ENCODE peak calls at places on chromosome 19, in six cellular contexts. One of them, this sample, is unnamed.

GRCh38 chr19:11446652-11447301 is 11.3 kb downstream of the PRKCSH start:
- DNase-seq in GM12878: no peak
- DNase-seq in K562: peak; percentile 84
- DNase-seq in HepG2: no peak
- DNase-seq in A549: peak; percentile 40
- DNase-seq in NB4: peak; percentile 58
- DNase-seq in this sample: peak; percentile 21

GRCh38 chr19:38031423-38031770 is 124.4 kb downstream of the SIPA1L3 start:
- DNase-seq in GM12878: no peak
- DNase-seq in NB4: no peak
- DNase-seq in HepG2: no peak
- DNase-seq in K562: no peak
- DNase-seq in A549: peak; percentile 47
- DNase-seq in this sample: peak; percentile 63

GRCh38 chr19:16467581-16467980 is 4.2 kb downstream of the EPS15L1 start:
- DNase-seq in NB4: no peak
- DNase-seq in K562: no peak
- DNase-seq in HepG2: no peak
- DNase-seq in A549: no peak
- DNase-seq in GM12878: no peak
- DNase-seq in this sample: no peak

GRCh38 chr19:10797541-10798256 is 38.3 kb downstream of the TMED1 start:
- DNase-seq in HepG2: no peak
- DNase-seq in GM12878: peak; percentile 74
- DNase-seq in A549: no peak
- DNase-seq in K562: no peak
- DNase-seq in NB4: peak; percentile 20
- DNase-seq in this sample: peak; percentile 48

GRCh38 chr19:4504874-4505569 is 13.3 kb downstream of the PLIN4 start:
- DNase-seq in A549: no peak
- DNase-seq in GM12878: no peak
- DNase-seq in HepG2: no peak
- DNase-seq in K562: no peak
- DNase-seq in NB4: peak; percentile 48
- DNase-seq in this sample: no peak

GRCh38 chr19:21568816-21569496 is 63.6 kb downstream of the ZNF429 start:
- DNase-seq in A549: no peak
- DNase-seq in GM12878: no peak
- DNase-seq in NB4: peak; percentile 89
- DNase-seq in K562: no peak
- DNase-seq in HepG2: no peak
- DNase-seq in this sample: no peak

GRCh38 chr19:40803857-40804782 is 5.1 kb downstream of the EGLN2 start:
- DNase-seq in HepG2: peak; percentile 52
- DNase-seq in NB4: peak; percentile 34
- DNase-seq in A549: no peak
- DNase-seq in GM12878: peak; percentile 57
- DNase-seq in K562: peak; percentile 30
- DNase-seq in this sample: no peak

GRCh38 chr19:14449321-14449720 is 16.2 kb downstream of the PKN1 start:
- DNase-seq in GM12878: no peak
- DNase-seq in HepG2: no peak
- DNase-seq in NB4: no peak
- DNase-seq in A549: no peak
- DNase-seq in K562: no peak
- DNase-seq in this sample: no peak

GRCh38 chr19:53131085-53131484 is 1.6 kb downstream of the ZNF415 start:
- DNase-seq in GM12878: no peak
- DNase-seq in NB4: no peak
- DNase-seq in K562: no peak
- DNase-seq in HepG2: no peak
- DNase-seq in A549: no peak
- DNase-seq in this sample: no peak

GRCh38 chr19:27822336-27822735 is 1390.6 kb downstream of the UQCRFS1 start:
- DNase-seq in GM12878: no peak
- DNase-seq in A549: no peak
- DNase-seq in NB4: no peak
- DNase-seq in K562: no peak
- DNase-seq in HepG2: no peak
- DNase-seq in this sample: no peak

GRCh38 chr19:30781047-30781446 is 408.9 kb downstream of the ZNF536 start:
- DNase-seq in K562: no peak
- DNase-seq in A549: no peak
- DNase-seq in GM12878: no peak
- DNase-seq in NB4: no peak
- DNase-seq in HepG2: no peak
- DNase-seq in this sample: no peak

DNA sequence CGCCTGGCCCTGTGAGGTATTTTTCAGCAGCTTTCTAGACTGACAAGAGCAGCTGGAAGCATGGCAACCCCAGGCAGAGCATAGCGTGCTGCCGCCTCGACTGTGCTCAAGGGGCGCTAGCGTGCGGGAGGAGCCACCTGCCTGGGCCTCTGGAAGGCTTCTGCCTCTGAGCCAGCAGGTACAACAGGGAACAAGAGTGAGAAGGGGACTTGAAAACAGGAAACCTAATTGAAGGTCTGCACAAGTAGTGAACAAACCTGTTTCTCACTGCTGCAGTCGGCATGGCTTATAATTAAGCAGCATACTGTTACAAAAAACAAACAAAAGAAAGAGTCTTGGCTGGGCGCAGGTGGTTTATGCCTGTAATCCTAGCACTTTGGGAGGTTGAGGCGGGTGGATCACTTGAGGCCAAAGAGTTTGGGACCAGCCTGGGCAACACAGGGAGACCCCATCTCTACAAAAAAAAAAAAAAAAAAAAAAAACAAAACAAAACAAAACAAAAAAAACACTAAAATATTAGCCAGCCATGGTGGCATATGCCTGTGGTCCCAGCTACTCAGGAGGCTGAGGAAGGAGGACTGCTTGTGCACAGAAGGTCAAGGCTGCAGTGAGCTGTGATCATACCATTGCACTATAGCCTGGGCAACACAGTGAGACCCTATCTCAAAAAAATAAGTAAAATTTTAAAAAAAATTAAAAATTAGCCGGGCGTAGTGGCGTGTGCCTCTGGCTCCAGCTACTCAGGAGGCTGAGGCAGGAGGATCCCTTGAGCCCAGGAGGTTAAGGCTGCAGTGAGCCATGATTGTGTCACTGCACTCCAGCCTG is 12.6 kb upstream of the GARRE1 start:
- DNase-seq in K562: peak; percentile 60
- DNase-seq in GM12878: no peak
- DNase-seq in A549: peak; percentile 76
- DNase-seq in NB4: peak; percentile 15
- DNase-seq in HepG2: peak; percentile 53
- DNase-seq in this sample: no peak
- TF ChIP-seq MYC in K562: no peak
- TF ChIP-seq MYC in GM12878: no peak
- TF ChIP-seq MYC in A549: no peak
- TF ChIP-seq MYC in NB4: no peak
- TF ChIP-seq MYC in HepG2: peak; percentile 60
- TF ChIP-seq MYC in this sample: no peak

DNA sequence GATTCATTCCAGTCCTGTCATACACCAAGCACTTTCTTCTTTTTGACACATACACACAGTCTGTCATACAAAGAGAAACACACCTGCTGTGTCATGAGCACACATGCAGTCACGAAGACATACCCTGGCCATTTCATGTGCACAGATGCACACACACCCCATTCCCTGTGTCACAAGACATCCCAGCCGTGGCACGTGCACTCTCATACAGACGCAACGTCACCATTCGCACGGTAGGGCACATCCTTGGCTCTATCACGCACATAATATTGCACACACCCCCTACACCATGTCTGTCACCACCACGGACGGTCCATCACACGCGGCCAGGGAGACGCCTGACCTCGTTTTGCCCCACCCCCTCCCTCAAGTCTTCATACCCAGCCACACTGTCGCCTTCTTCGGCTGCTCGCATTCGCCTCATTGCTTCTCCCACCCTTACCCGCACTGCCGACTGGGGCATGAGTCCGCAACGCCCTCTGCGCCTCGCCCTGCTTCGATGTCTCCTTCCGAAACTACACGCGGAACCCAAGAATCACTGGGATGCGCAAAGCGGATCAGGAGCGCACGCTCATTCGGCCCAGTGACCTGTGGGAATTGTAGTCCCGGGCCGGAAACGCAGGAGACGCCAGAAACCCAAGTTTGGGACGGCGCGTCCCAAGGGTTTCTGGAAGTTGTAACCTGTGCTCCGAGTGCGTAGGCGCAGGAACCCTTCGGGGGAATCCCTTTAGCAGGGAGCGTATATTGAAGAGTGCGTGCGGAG is 6.8 kb upstream of the ZNF283 start:
- DNase-seq in GM12878: no peak
- DNase-seq in K562: no peak
- DNase-seq in A549: peak; percentile 53
- DNase-seq in HepG2: no peak
- DNase-seq in NB4: no peak
- DNase-seq in this sample: peak; percentile 20
- TF ChIP-seq MAX in GM12878: no peak
- TF ChIP-seq MAX in K562: no peak
- TF ChIP-seq MAX in A549: peak; percentile 84
- TF ChIP-seq MAX in HepG2: no peak
- TF ChIP-seq MAX in NB4: no peak
- TF ChIP-seq MAX in this sample: no peak

GRCh38 chr19:13282486-13283065 is 132.4 kb downstream of the IER2 start:
- DNase-seq in A549: no peak
- DNase-seq in K562: no peak
- DNase-seq in GM12878: no peak
- DNase-seq in HepG2: no peak
- DNase-seq in NB4: no peak
- DNase-seq in this sample: no peak

GRCh38 chr19:13281567-13282291 is 131.5 kb downstream of the IER2 start:
- DNase-seq in A549: no peak
- DNase-seq in K562: no peak
- DNase-seq in GM12878: no peak
- DNase-seq in NB4: no peak
- DNase-seq in HepG2: no peak
- DNase-seq in this sample: no peak

GRCh38 chr19:13275016-13275722 is 125.0 kb downstream of the IER2 start:
- DNase-seq in A549: no peak
- DNase-seq in NB4: peak; percentile 83
- DNase-seq in GM12878: no peak
- DNase-seq in HepG2: no peak
- DNase-seq in K562: no peak
- DNase-seq in this sample: no peak

DNA sequence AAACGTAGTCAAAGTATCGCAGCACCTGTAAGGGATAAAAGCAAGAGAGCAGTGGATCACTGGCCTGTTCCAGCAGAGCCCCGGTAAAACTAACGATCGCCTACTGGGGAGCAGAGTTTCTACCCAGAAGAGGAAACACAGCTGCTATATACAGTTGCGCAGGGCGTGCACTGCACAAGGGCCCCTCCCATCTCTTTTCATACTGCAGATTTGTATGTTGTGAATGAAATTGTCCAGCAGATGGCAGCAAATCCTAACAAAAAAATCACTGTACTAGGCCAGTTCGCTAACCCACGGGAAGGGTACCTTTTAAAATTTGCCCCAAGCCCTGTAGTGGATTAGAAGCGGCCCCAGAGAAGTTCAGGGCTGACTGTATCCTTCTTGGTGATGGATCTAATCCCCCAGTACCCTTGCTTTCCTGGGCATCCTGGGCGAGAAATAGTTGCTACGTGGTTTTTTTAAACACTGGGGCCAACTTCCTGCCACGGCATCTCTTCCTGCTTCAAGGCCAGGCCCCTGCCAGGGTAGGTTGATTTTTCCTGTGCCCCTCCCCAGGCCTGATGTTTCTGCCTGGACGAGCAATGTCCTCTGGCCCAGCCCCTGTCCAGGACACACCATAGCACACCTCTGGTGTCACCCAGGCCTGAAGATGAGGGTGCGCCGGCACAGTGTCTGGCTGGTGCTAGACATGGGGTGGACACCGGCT is 127.0 kb downstream of the IER2 start:
- DNase-seq in HepG2: peak; percentile 66
- DNase-seq in NB4: peak; percentile 85
- DNase-seq in K562: peak; percentile 72
- DNase-seq in GM12878: peak; percentile 71
- DNase-seq in A549: peak; percentile 75
- DNase-seq in this sample: peak; percentile 78
- TF ChIP-seq MYC in HepG2: no peak
- TF ChIP-seq MYC in NB4: no peak
- TF ChIP-seq MYC in K562: no peak
- TF ChIP-seq MYC in GM12878: no peak
- TF ChIP-seq MYC in A549: no peak
- TF ChIP-seq MYC in this sample: no peak

GRCh38 chr19:407501-408440 is 1.2 kb downstream of the C2CD4C start:
- DNase-seq in GM12878: no peak
- DNase-seq in K562: no peak
- DNase-seq in A549: no peak
- DNase-seq in HepG2: no peak
- DNase-seq in NB4: no peak
- DNase-seq in this sample: no peak

GRCh38 chr19:406999-407491 is 1.9 kb downstream of the C2CD4C start:
- DNase-seq in NB4: no peak
- DNase-seq in K562: no peak
- DNase-seq in GM12878: no peak
- DNase-seq in HepG2: no peak
- DNase-seq in A549: no peak
- DNase-seq in this sample: no peak

GRCh38 chr19:406121-406711 is 2.7 kb downstream of the C2CD4C start:
- DNase-seq in K562: no peak
- DNase-seq in A549: no peak
- DNase-seq in HepG2: no peak
- DNase-seq in NB4: no peak
- DNase-seq in GM12878: no peak
- DNase-seq in this sample: no peak

GRCh38 chr19:403221-404036 is 5.5 kb downstream of the C2CD4C start:
- DNase-seq in HepG2: no peak
- DNase-seq in GM12878: no peak
- DNase-seq in K562: no peak
- DNase-seq in A549: peak; percentile 16
- DNase-seq in NB4: no peak
- DNase-seq in this sample: no peak

DNA sequence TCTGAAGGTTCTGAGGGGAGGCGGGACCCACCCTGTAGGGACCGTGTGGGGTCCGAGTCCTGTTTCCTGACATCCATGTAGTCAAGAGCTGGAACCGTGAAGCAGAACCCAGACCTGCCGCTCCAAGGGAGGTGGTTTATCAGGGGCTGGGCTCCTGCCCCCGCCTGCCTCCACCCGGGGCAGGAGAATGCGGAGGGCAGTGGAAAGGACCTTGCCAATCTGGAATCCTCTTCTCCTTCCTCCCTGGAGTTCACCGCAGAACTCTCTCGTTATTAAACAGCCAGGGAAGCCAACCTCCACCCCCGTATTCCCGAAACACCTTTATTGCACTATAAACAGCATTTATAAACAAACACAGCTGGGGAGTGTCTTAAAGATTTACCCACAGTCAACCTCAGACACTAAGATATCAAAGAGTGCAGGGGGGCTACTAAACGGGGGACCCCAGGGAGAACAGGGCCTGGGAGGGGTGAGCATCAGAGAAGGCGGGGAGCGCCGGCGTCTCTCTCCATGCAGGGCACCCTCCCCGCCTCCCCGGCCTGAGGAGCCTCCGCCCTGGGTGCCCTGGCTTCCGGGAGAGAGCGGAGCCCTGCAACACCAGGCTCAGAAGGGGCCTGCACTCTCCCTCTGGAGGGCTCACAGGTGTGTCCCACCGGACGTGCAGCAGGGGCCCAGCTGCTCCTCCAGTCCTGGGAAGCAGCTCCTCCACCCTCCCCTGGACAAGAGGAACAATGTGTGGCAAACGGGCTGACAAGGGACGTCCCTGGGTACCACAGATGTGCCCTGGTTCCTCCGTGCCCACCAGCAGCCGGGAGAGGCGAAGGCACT is 3.6 kb downstream of the C2CD4C start:
- DNase-seq in NB4: no peak
- DNase-seq in HepG2: no peak
- DNase-seq in K562: no peak
- DNase-seq in GM12878: no peak
- DNase-seq in A549: no peak
- DNase-seq in this sample: no peak
- TF ChIP-seq MAX in NB4: no peak
- TF ChIP-seq MAX in HepG2: no peak
- TF ChIP-seq MAX in K562: no peak
- TF ChIP-seq MAX in GM12878: no peak
- TF ChIP-seq MAX in A549: no peak
- TF ChIP-seq MAX in this sample: no peak

This sample was measured in endothelial cell of umbilical vein.